ENCODE peak calls at places on chromosomes 1 and 21, in eight cellular contexts. U is neural crest cell, P is fibroblast of pulmonary artery, S is HFF-Myc, X is AG09319, F is lung, Z is foreskin keratinocyte, N is tibial nerve. D is an unnamed sample.

GRCh38 chr1:230833511-230833910 is 34.8 kb downstream of the C1orf198 start:
- DNase-seq in U (no peak), P (no peak), S (no peak), X (no peak), F (no peak), Z (no peak), N (no peak), D (no peak)

GRCh38 chr1:27785763-27786162 is 12.7 kb downstream of the STX12 start:
- DNase-seq in U (no peak), P (peak), S (no peak), X (no peak), F (peak), Z (peak), N (no peak), D (no peak)

GRCh38 chr1:27057801-27058647 is 45.4 kb upstream of the TENT5B start:
- DNase-seq in U (no peak), P (no peak), S (no peak), X (no peak), F (no peak), Z (no peak), N (no peak), D (no peak)

GRCh38 chr1:198657550-198658064 is 18.8 kb downstream of the PTPRC start:
- DNase-seq in U (no peak), P (peak), S (peak), X (peak), F (no peak), Z (peak), N (peak), D (no peak)

GRCh38 chr1:198199105-198199504 is 42.3 kb downstream of the NEK7 start:
- DNase-seq in U (no peak), P (no peak), S (no peak), X (no peak), F (no peak), Z (peak), N (no peak), D (no peak)

GRCh38 chr1:162376754-162377153 is at the start of gene SPATA46:
- DNase-seq in U (no peak), P (no peak), S (no peak), X (no peak), F (no peak), Z (no peak), N (no peak), D (no peak)

GRCh38 chr1:243705585-243705984 is 144.5 kb downstream of the AKT3 start:
- DNase-seq in U (no peak), P (no peak), S (no peak), X (no peak), F (no peak), Z (no peak), N (no peak), D (no peak)

GRCh38 chr1:230191079-230191478 is 124.0 kb downstream of the GALNT2 start:
- DNase-seq in U (no peak), P (peak), S (peak), X (no peak), F (peak), Z (no peak), N (peak), D (peak)

GRCh38 chr1:179017383-179018326 is 8.0 kb upstream of the FAM20B start:
- DNase-seq in U (no peak), P (no peak), S (no peak), X (no peak), F (no peak), Z (peak), N (no peak), D (no peak)

GRCh38 chr21:27362249-27362648 is 395.4 kb upstream of the ADAMTS5 start:
- DNase-seq in U (no peak), P (no peak), S (no peak), X (no peak), F (no peak), Z (peak), N (no peak), D (no peak)

GRCh38 chr1:233367057-233367759 is 39.7 kb downstream of the MAP3K21 start:
- DNase-seq in U (no peak), P (peak), S (peak), X (peak), F (peak), Z (peak), N (no peak), D (no peak)

GRCh38 chr1:156898151-156898550 is 4.6 kb downstream of the PEAR1 start:
- DNase-seq in U (no peak), P (peak), S (peak), X (no peak), F (peak), Z (peak), N (peak), D (peak)

GRCh38 chr1:77857557-77857956 is 30.9 kb upstream of the NEXN start:
- DNase-seq in U (no peak), P (peak), S (no peak), X (no peak), F (no peak), Z (no peak), N (no peak), D (no peak)

GRCh38 chr1:185467125-185467524 is 150.1 kb upstream of the IVNS1ABP start:
- DNase-seq in U (no peak), P (no peak), S (no peak), X (no peak), F (no peak), Z (no peak), N (no peak), D (no peak)

GRCh38 chr1:208291923-208292711 is 47.9 kb upstream of the PLXNA2 start:
- DNase-seq in U (no peak), P (peak), S (peak), X (no peak), F (no peak), Z (no peak), N (no peak), D (no peak)

GRCh38 chr1:207049974-207050391 is 1.0 kb downstream of the YOD1 start:
- DNase-seq in U (peak), P (peak), S (no peak), X (no peak), F (no peak), Z (peak), N (peak), D (no peak)

GRCh38 chr1:99681583-99681982 is 35.7 kb downstream of the PALMD start:
- DNase-seq in U (no peak), P (peak), S (no peak), X (no peak), F (no peak), Z (no peak), N (no peak), D (no peak)
- TF ChIP-seq CTCF in U (no peak), P (no peak), S (no peak), X (no peak), F (no peak), Z (peak), N (no peak), D (no peak)

GRCh38 chr1:153536618-153537375 is 1.0 kb upstream of the S100A6 start:
- DNase-seq in U (no peak), P (no peak), S (no peak), X (no peak), F (peak), Z (peak), N (no peak), D (no peak)

GRCh38 chr1:153540394-153541361 is at the start of gene S100A5:
- DNase-seq in U (no peak), P (no peak), S (no peak), X (no peak), F (no peak), Z (peak), N (no peak), D (no peak)

GRCh38 chr1:153539395-153540093 is 1.2 kb downstream of the S100A5 start:
- DNase-seq in U (no peak), P (no peak), S (no peak), X (no peak), F (no peak), Z (no peak), N (no peak), D (no peak)

GRCh38 chr1:153537376-153537730 is 1.6 kb upstream of the S100A6 start:
- DNase-seq in U (no peak), P (no peak), S (no peak), X (no peak), F (no peak), Z (no peak), N (no peak), D (no peak)

DNA sequence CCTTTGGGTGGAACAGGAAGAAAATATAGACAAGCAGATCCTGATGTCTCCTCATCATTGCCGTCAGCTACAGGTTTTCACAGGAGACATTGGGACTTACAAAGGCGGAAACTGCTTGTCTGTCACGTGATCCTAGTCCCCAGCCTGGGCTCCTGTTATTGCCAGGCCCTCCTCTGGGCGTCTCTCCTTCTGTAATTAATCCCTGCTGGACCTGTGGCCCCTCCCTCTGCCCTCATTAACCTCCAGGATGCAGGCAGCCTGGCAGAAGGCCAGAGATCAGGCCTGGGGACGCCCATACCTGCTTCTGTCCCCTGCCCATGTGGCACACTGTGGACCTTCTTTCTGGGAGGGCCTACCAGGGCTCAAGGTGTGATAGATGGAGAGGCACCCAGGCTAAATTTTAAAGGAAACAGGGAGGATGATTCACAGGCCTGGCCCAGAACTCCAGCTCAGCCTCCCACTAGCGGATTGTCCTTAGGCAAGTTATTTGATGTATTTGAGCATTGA is 2.4 kb downstream of the S100A5 start:
- DNase-seq in U (no peak), P (no peak), S (no peak), X (no peak), F (no peak), Z (peak), N (no peak), D (no peak)
- TF ChIP-seq CTCF in U (no peak), P (no peak), S (no peak), X (peak), F (no peak), Z (peak), N (no peak), D (no peak)

GRCh38 chr1:167575649-167576048 is 22.1 kb upstream of the CREG1 start:
- DNase-seq in U (no peak), P (no peak), S (no peak), X (no peak), F (no peak), Z (no peak), N (no peak), D (no peak)
- TF ChIP-seq CTCF in U (no peak), P (no peak), S (no peak), X (no peak), F (no peak), Z (no peak), N (no peak), D (no peak)

GRCh38 chr1:53359225-53359933 is 31.5 kb upstream of the LRP8 start:
- DNase-seq in U (no peak), P (no peak), S (no peak), X (no peak), F (no peak), Z (no peak), N (no peak), D (no peak)
- TF ChIP-seq CTCF in U (no peak), P (no peak), S (no peak), X (no peak), F (no peak), Z (no peak), N (no peak), D (no peak)

GRCh38 chr1:24487455-24487854 is 15.2 kb upstream of the RCAN3 start:
- DNase-seq in U (no peak), P (no peak), S (no peak), X (no peak), F (no peak), Z (no peak), N (no peak), D (no peak)

GRCh38 chr1:24490101-24490781 is 12.4 kb upstream of the RCAN3 start:
- DNase-seq in U (no peak), P (no peak), S (no peak), X (no peak), F (no peak), Z (no peak), N (no peak), D (no peak)

GRCh38 chr1:24493785-24494184 is 8.9 kb upstream of the RCAN3 start:
- DNase-seq in U (no peak), P (no peak), S (no peak), X (no peak), F (no peak), Z (no peak), N (no peak), D (no peak)

GRCh38 chr1:24489674-24490073 is 13.0 kb upstream of the RCAN3 start:
- DNase-seq in U (no peak), P (no peak), S (no peak), X (no peak), F (no peak), Z (no peak), N (no peak), D (no peak)

DNA sequence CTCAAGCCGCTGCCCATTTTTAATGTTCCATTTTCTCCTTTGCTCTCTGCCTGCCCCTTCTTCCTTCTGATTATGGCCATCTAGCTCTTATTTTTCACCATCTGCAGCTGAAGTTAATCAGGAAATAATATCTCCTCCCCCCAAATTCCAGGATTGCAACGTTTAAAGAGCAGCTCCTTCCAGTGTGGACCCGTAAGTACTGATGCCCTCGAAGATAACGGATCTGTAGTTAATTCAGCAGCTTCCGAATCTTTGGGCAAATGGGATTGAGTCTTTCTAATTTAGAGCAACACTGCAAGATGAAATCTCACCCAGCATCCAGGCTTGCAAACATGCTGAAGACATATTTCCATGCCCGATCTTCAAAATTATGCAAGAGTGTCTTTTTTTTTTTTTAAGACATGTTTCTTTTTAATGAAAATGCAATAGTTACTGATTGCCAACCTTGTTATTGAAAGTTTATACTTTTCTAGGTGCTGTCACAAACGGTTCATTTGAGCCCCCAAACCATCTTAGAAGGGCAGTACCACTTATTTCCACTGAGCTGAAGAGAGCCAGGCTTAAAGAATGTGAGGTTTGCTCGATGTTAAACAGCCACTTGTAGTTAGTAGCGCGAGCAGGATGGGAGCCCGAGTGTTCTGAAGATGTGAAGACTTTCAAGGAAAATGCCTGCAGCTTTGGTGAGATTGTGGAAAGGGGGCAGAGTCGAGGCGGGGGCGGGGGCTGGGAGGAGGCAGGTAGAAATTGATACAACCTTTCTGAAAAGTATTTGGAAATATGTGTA is 10.9 kb upstream of the RCAN3 start:
- DNase-seq in U (no peak), P (no peak), S (no peak), X (no peak), F (no peak), Z (no peak), N (no peak), D (no peak)
- TF ChIP-seq CTCF in U (no peak), P (no peak), S (no peak), X (peak), F (no peak), Z (no peak), N (no peak), D (no peak)

DNA sequence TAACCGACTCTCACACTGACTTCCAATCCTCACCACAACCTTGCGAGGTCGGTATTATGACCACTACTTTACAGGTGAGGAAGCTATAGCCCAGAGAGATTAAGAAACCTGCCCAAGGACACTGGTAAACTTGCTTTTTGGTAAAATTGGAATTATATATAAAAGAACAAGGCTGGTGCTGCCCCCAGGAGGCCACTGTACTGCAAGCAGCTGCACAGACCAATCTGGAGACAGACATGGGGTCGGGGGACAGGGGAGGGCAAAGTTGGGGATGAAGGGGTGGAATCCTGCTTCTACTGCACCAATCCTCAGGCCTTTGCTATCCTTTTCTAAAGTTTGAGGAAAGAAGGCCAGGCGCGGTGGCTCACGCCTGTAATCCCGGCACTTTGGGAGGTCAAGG is 280.8 kb downstream of the SPATA17 start:
- DNase-seq in U (no peak), P (no peak), S (no peak), X (no peak), F (no peak), Z (no peak), N (no peak), D (no peak)
- TF ChIP-seq CTCF in U (peak), P (no peak), S (peak), X (no peak), F (no peak), Z (no peak), N (no peak), D (no peak)

D was measured in right atrium auricular region.